ENCODE peak calls at places on chromosomes 12 and 14, in four cellular contexts. One of them, this sample, is unnamed.

GRCh38 chr14:102590667-102591099 is 1.8 kb upstream of the RCOR1 start:
- DNase-seq in fibroblast of pulmonary artery: peak; percentile 61
- DNase-seq in stomach: peak; percentile 45
- DNase-seq in AG09309: no peak
- DNase-seq in this sample: no peak

GRCh38 chr12:100993916-100994315 is 199.3 kb downstream of the ANO4 start:
- DNase-seq in AG09309: no peak
- DNase-seq in fibroblast of pulmonary artery: no peak
- DNase-seq in stomach: no peak
- DNase-seq in this sample: no peak

GRCh38 chr14:31420013-31420318 is 384 bp downstream of the HEATR5A start:
- DNase-seq in stomach: peak; percentile 84
- DNase-seq in fibroblast of pulmonary artery: no peak
- DNase-seq in AG09309: no peak
- DNase-seq in this sample: no peak

GRCh38 chr14:57816568-57817284 is 49.2 kb downstream of the SLC35F4 start:
- DNase-seq in stomach: no peak
- DNase-seq in AG09309: no peak
- DNase-seq in fibroblast of pulmonary artery: no peak
- DNase-seq in this sample: no peak

GRCh38 chr14:52397844-52398243 is 83.7 kb downstream of the PTGER2 start:
- DNase-seq in AG09309: no peak
- DNase-seq in stomach: no peak
- DNase-seq in fibroblast of pulmonary artery: peak; percentile 23
- DNase-seq in this sample: no peak

GRCh38 chr14:103692159-103692558 is 23.1 kb downstream of the XRCC3 start:
- DNase-seq in stomach: no peak
- DNase-seq in fibroblast of pulmonary artery: no peak
- DNase-seq in AG09309: no peak
- DNase-seq in this sample: no peak

GRCh38 chr12:94336201-94336915 is 123.3 kb downstream of the CEP83 start:
- DNase-seq in fibroblast of pulmonary artery: peak; percentile 78
- DNase-seq in AG09309: no peak
- DNase-seq in stomach: no peak
- DNase-seq in this sample: no peak

GRCh38 chr12:6235499-6235898 is 35.3 kb downstream of the CD9 start:
- DNase-seq in fibroblast of pulmonary artery: no peak
- DNase-seq in stomach: peak; percentile 50
- DNase-seq in AG09309: no peak
- DNase-seq in this sample: no peak

GRCh38 chr14:90697577-90698206 is 118.5 kb downstream of the TTC7B start:
- DNase-seq in fibroblast of pulmonary artery: peak; percentile 83
- DNase-seq in AG09309: peak; percentile 48
- DNase-seq in stomach: peak; percentile 83
- DNase-seq in this sample: peak; percentile 55

GRCh38 chr12:52494518-52494917 is 1.5 kb upstream of the KRT6A start:
- DNase-seq in AG09309: no peak
- DNase-seq in fibroblast of pulmonary artery: peak; percentile 88
- DNase-seq in stomach: no peak
- DNase-seq in this sample: no peak

GRCh38 chr12:21980544-21980943 is 39.3 kb upstream of the ABCC9 start:
- DNase-seq in stomach: no peak
- DNase-seq in AG09309: no peak
- DNase-seq in fibroblast of pulmonary artery: no peak
- DNase-seq in this sample: no peak

GRCh38 chr14:60647081-60647836 is 2.0 kb downstream of the SIX1 start:
- DNase-seq in stomach: no peak
- DNase-seq in AG09309: no peak
- DNase-seq in fibroblast of pulmonary artery: no peak
- DNase-seq in this sample: no peak

GRCh38 chr12:107917912-107918800 is 143.7 kb downstream of the ASCL4 start:
- DNase-seq in fibroblast of pulmonary artery: peak; percentile 38
- DNase-seq in AG09309: no peak
- DNase-seq in stomach: no peak
- DNase-seq in this sample: peak; percentile 3

GRCh38 chr14:97010491-97011160 is 213.4 kb downstream of the VRK1 start:
- DNase-seq in stomach: no peak
- DNase-seq in fibroblast of pulmonary artery: no peak
- DNase-seq in AG09309: no peak
- DNase-seq in this sample: no peak

GRCh38 chr12:113416091-113416754 is 6.0 kb upstream of the SDSL start:
- DNase-seq in fibroblast of pulmonary artery: no peak
- DNase-seq in stomach: no peak
- DNase-seq in AG09309: no peak
- DNase-seq in this sample: no peak

GRCh38 chr14:72801841-72802587 is 91.9 kb downstream of the DPF3 start:
- DNase-seq in fibroblast of pulmonary artery: no peak
- DNase-seq in stomach: no peak
- DNase-seq in AG09309: no peak
- DNase-seq in this sample: no peak

GRCh38 chr14:20848316-20848954 is 42.8 kb upstream of the RNASE3 start:
- DNase-seq in stomach: no peak
- DNase-seq in fibroblast of pulmonary artery: no peak
- DNase-seq in AG09309: no peak
- DNase-seq in this sample: no peak

GRCh38 chr14:104240426-104241157 is 102.2 kb downstream of the KIF26A start:
- DNase-seq in AG09309: no peak
- DNase-seq in fibroblast of pulmonary artery: no peak
- DNase-seq in stomach: peak; percentile 21
- DNase-seq in this sample: no peak

GRCh38 chr12:110012137-110012536 is 12.9 kb downstream of the ANKRD13A start:
- DNase-seq in stomach: no peak
- DNase-seq in fibroblast of pulmonary artery: no peak
- DNase-seq in AG09309: no peak
- DNase-seq in this sample: no peak

GRCh38 chr12:94795053-94795452 is 144.7 kb upstream of the TMCC3 start:
- DNase-seq in AG09309: no peak
- DNase-seq in fibroblast of pulmonary artery: no peak
- DNase-seq in stomach: no peak
- DNase-seq in this sample: no peak

GRCh38 chr12:113587720-113588119 is 116.0 kb upstream of the LHX5 start:
- DNase-seq in fibroblast of pulmonary artery: no peak
- DNase-seq in stomach: no peak
- DNase-seq in AG09309: no peak
- DNase-seq in this sample: no peak

GRCh38 chr12:105110851-105111250 is 3.3 kb downstream of the WASHC4 start:
- DNase-seq in AG09309: no peak
- DNase-seq in stomach: no peak
- DNase-seq in fibroblast of pulmonary artery: no peak
- DNase-seq in this sample: no peak

GRCh38 chr12:68804654-68805591 is 3.1 kb upstream of the MDM2 start:
- DNase-seq in stomach: no peak
- DNase-seq in fibroblast of pulmonary artery: no peak
- DNase-seq in AG09309: no peak
- DNase-seq in this sample: no peak

GRCh38 chr14:93115920-93116675 is at the start of gene ITPK1:
- DNase-seq in AG09309: no peak
- DNase-seq in stomach: peak; percentile 63
- DNase-seq in fibroblast of pulmonary artery: peak; percentile 50
- DNase-seq in this sample: no peak

GRCh38 chr14:97061198-97061597 is 264.0 kb downstream of the VRK1 start:
- DNase-seq in stomach: no peak
- DNase-seq in AG09309: no peak
- DNase-seq in fibroblast of pulmonary artery: no peak
- DNase-seq in this sample: no peak

GRCh38 chr14:61362072-61362750 is 40.8 kb downstream of the PRKCH start:
- DNase-seq in AG09309: no peak
- DNase-seq in stomach: no peak
- DNase-seq in fibroblast of pulmonary artery: peak; percentile 29
- DNase-seq in this sample: no peak

GRCh38 chr12:57173089-57173488 is 25.7 kb upstream of the LRP1-AS start:
- DNase-seq in fibroblast of pulmonary artery: peak; percentile 24
- DNase-seq in stomach: no peak
- DNase-seq in AG09309: no peak
- DNase-seq in this sample: no peak

GRCh38 chr12:120885521-120885920 is 18.6 kb downstream of the SPPL3 start:
- DNase-seq in fibroblast of pulmonary artery: no peak
- DNase-seq in AG09309: no peak
- DNase-seq in stomach: no peak
- DNase-seq in this sample: no peak

GRCh38 chr14:39467889-39468524 is 35.8 kb upstream of the FBXO33 start:
- DNase-seq in stomach: no peak
- DNase-seq in fibroblast of pulmonary artery: peak; percentile 57
- DNase-seq in AG09309: peak; percentile 4
- DNase-seq in this sample: no peak

GRCh38 chr12:131137836-131138637 is 184.3 kb downstream of the ADGRD1 start:
- DNase-seq in AG09309: no peak
- DNase-seq in stomach: no peak
- DNase-seq in fibroblast of pulmonary artery: no peak
- DNase-seq in this sample: no peak

GRCh38 chr12:47945341-47945728 is 18.1 kb upstream of the TMEM106C start:
- DNase-seq in AG09309: no peak
- DNase-seq in fibroblast of pulmonary artery: no peak
- DNase-seq in stomach: no peak
- DNase-seq in this sample: no peak

GRCh38 chr14:99753225-99754140 is 39.7 kb upstream of the EML1 start:
- DNase-seq in stomach: no peak
- DNase-seq in AG09309: no peak
- DNase-seq in fibroblast of pulmonary artery: no peak
- DNase-seq in this sample: no peak

GRCh38 chr14:74940956-74941565 is 14.3 kb downstream of the PGF start:
- DNase-seq in fibroblast of pulmonary artery: no peak
- DNase-seq in stomach: no peak
- DNase-seq in AG09309: no peak
- DNase-seq in this sample: no peak
- H3K4me3 ChIP-seq in fibroblast of pulmonary artery: no peak overlapping the region
- H3K4me3 ChIP-seq in stomach: no peak overlapping the region
- H3K4me3 ChIP-seq in AG09309: no peak overlapping the region
- H3K4me3 ChIP-seq in this sample: no peak overlapping the region

GRCh38 chr12:29148958-29149690 is at the start of gene FAR2:
- DNase-seq in stomach: peak; percentile 43
- DNase-seq in AG09309: no peak
- DNase-seq in fibroblast of pulmonary artery: peak; percentile 29
- DNase-seq in this sample: no peak

GRCh38 chr12:29155079-29155478 is 6.0 kb downstream of the FAR2 start:
- DNase-seq in stomach: no peak
- DNase-seq in fibroblast of pulmonary artery: no peak
- DNase-seq in AG09309: no peak
- DNase-seq in this sample: no peak

GRCh38 chr12:29152223-29152868 is 3.3 kb downstream of the FAR2 start:
- DNase-seq in AG09309: no peak
- DNase-seq in stomach: no peak
- DNase-seq in fibroblast of pulmonary artery: no peak
- DNase-seq in this sample: no peak

GRCh38 chr12:29149691-29150382 is 759 bp downstream of the FAR2 start:
- DNase-seq in fibroblast of pulmonary artery: no peak
- DNase-seq in AG09309: no peak
- DNase-seq in stomach: no peak
- DNase-seq in this sample: no peak

GRCh38 chr12:29153231-29153630 is 4.2 kb downstream of the FAR2 start:
- DNase-seq in fibroblast of pulmonary artery: no peak
- DNase-seq in stomach: no peak
- DNase-seq in AG09309: no peak
- DNase-seq in this sample: no peak
- TF ChIP-seq CTCF in fibroblast of pulmonary artery: no peak
- TF ChIP-seq CTCF in stomach: no peak
- TF ChIP-seq CTCF in AG09309: no peak
- TF ChIP-seq CTCF in this sample: no peak

GRCh38 chr14:89344871-89345270 is 72.2 kb downstream of the FOXN3 start:
- DNase-seq in AG09309: no peak
- DNase-seq in fibroblast of pulmonary artery: no peak
- DNase-seq in stomach: peak; percentile 79
- DNase-seq in this sample: no peak
- H3K4me3 ChIP-seq in AG09309: no peak overlapping the region
- H3K4me3 ChIP-seq in fibroblast of pulmonary artery: no peak overlapping the region
- H3K4me3 ChIP-seq in stomach: no peak overlapping the region
- H3K4me3 ChIP-seq in this sample: no peak overlapping the region

GRCh38 chr12:44930972-44931600 is 55.0 kb upstream of the NELL2 start:
- DNase-seq in AG09309: peak; percentile 37
- DNase-seq in stomach: no peak
- DNase-seq in fibroblast of pulmonary artery: peak; percentile 82
- DNase-seq in this sample: peak; percentile 33
- TF ChIP-seq CTCF in AG09309: peak; percentile 24
- TF ChIP-seq CTCF in stomach: peak; percentile 19
- TF ChIP-seq CTCF in fibroblast of pulmonary artery: peak; percentile 35
- TF ChIP-seq CTCF in this sample: peak; percentile 20

This sample was measured in HFF-Myc.